ENCODE peak calls at places on chromosomes 3 and 15, in eight cellular contexts. C, U, N, V, I, T, E and A are unnamed samples.

GRCh38 chr3:143158549-143158988 is 39.0 kb downstream of the CHST2 start:
- DNase-seq in C (no peak), E (no peak), I (peak; percentile 37), N (no peak), T (no peak), U (no peak), V (no peak), A (peak; percentile 53)

GRCh38 chr3:41164776-41165175 is 34.5 kb upstream of the CTNNB1 start:
- DNase-seq in N (no peak), E (no peak), V (no peak), I (no peak), U (no peak), T (no peak), C (no peak), A (no peak)

GRCh38 chr3:180332608-180333007 is 269.4 kb upstream of the TTC14 start:
- DNase-seq in T (no peak), V (no peak), C (no peak), U (no peak), E (no peak), N (no peak), I (no peak), A (no peak)

GRCh38 chr3:100429187-100429586 is 27.8 kb downstream of the LNP1 start:
- DNase-seq in N (no peak), T (no peak), I (no peak), C (no peak), E (no peak), U (no peak), V (no peak), A (no peak)

GRCh38 chr3:194346621-194347020 is 4.5 kb downstream of the CPN2 start:
- DNase-seq in T (no peak), U (no peak), V (no peak), E (no peak), N (no peak), C (no peak), I (no peak), A (no peak)

GRCh38 chr15:85693277-85693676 is 101.4 kb downstream of the KLHL25 start:
- DNase-seq in I (no peak), E (no peak), N (no peak), U (no peak), C (no peak), V (no peak), T (no peak), A (no peak)

GRCh38 chr15:50134524-50135024 is 15.5 kb upstream of the ATP8B4 start:
- DNase-seq in U (no peak), T (no peak), N (no peak), C (no peak), E (no peak), I (no peak), V (peak; percentile 13), A (no peak)

GRCh38 chr3:159380891-159381290 is 579.0 kb downstream of the MFSD1 start:
- DNase-seq in V (peak; percentile 24), T (no peak), N (no peak), I (no peak), E (no peak), C (no peak), U (no peak), A (no peak)

GRCh38 chr3:148727242-148727641 is 29.5 kb downstream of the AGTR1 start:
- DNase-seq in E (no peak), N (no peak), C (peak; percentile 49), V (no peak), I (no peak), T (peak; percentile 77), U (no peak), A (peak; percentile 13)

DNA sequence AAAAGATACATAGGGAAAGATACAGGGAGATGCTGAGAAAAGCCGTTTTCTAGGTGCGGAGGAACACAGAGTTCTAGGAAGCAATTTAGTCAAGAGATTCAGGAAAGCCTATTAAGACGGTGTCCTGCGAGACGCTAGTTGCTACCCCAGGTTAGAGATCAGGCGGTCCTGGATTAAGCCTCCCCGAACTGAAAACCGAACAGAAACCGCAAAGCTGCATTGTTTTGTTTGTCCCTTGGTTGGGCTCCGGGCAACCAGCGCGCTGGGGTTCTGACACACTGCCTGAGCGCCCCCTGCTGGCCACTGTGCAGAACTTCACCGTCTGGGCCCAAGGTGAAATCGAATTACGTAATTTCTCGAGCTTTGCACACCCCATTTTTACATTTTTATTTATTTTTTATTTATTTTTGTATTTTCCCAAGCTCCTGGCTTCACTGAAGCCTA is 37.3 kb upstream of the NDUFB4 start:
- DNase-seq in V (peak; percentile 91), E (peak; percentile 77), I (peak; percentile 46), U (peak; percentile 91), T (peak; percentile 95), N (peak; percentile 94), C (peak; percentile 76), A (peak; percentile 66)
- TF ChIP-seq CTCF in V (peak; percentile 91), E (peak; percentile 92), I (peak; percentile 94), U (peak; percentile 93), T (peak; percentile 97), N (peak; percentile 96), C (peak; percentile 92), A (peak; percentile 92)

DNA sequence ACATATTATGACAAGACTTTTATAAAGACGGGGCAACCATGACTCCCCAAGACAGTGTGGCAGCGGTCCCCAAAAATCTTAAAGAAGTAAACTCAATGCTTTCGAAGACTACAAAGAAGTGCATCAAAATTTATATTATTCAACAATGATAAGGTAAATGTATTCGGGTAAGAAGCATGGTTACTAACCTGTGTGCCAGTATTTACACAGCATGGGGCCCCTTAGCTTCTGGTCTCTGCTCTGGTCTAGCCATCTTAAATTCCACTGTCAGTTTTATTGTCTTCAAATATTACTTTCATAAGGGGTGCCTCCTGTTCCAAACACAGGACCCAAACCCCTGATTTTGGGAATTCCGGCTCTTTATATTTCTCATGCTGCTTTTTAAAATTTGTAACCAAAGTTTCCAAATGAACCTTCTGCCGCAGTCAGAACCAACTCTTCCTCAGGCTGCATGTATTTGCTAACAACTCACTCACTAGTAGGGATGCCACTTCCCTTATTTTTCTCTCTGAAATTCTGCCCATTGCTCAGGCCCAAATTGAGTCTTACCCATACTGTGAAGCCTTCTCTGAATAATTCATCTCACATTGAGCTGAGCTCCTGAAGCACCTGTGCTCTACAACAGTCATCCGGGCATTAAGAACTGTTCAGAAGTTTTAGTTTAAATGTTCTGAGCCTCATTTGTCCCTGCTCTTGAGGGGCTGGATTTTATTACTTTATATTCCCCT is 1.2 kb downstream of the TTC23 start:
- DNase-seq in U (no peak), E (no peak), V (no peak), N (no peak), C (no peak), I (no peak), T (peak; percentile 13), A (no peak)
- H3K4me3 ChIP-seq in U (no peak overlapping the region), E (peak overlapping the region; percentile 0), V (peak overlapping the region; percentile 90), N (peak overlapping the region; percentile 88), C (peak overlapping the region; percentile 83), I (peak overlapping the region; percentile 67), T (peak overlapping the region; percentile 64), A (peak overlapping the region; percentile 17)

GRCh38 chr15:87610366-87610765 is 646.2 kb downstream of the NTRK3 start:
- DNase-seq in V (no peak), T (no peak), C (no peak), N (no peak), U (no peak), I (no peak), E (no peak), A (no peak)
- TF ChIP-seq CTCF in V (no peak), T (no peak), C (no peak), N (no peak), U (no peak), I (no peak), E (no peak), A (no peak)

DNA sequence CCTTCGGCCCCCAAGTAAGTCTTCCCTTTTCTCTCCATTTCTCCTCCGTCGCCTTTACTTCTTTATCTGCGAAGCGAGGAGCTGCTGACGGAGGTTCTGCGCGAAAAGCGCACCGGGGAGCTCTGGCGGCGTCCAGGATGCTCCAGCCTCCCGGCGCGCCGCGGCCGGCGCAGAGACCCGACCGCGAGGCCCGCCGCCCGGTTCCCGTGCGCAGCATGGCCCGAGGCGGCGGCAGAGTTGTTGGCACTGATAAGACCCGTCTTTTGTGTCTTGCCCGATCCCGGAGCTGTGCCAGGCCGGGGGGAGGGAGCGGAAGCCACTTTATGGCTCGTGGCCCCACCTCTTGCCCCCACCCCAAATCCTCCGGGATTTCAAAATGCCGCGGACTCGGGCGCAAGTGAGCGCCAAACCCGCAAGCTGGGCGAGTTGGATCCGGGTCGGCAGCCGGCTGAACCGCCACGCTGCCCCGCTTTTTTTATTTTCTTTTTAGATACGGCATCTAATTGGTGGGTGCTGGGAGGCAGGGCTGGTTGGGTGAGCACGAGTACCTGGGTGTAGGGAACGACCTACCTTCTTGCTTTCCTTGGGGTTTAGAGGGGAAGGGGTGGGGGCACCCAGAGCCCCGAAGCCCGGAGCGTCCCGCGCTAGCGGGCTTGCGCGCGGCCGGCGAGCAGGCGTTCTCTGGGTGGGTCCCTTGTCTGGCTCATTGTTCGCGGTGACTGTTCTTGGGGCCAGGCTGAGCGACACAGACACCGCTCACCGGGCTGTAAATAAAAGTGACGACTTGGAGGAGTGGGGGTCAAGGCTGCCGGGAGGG is 532.7 kb upstream of the SEMA6D start:
- DNase-seq in T (peak; percentile 66), E (no peak), I (no peak), V (no peak), C (no peak), U (no peak), N (no peak), A (no peak)
- H3K4me3 ChIP-seq in T (peak overlapping the region; percentile 66), E (peak overlapping the region; percentile 56), I (peak overlapping the region; percentile 35), V (peak overlapping the region; percentile 57), C (no peak overlapping the region), U (no peak overlapping the region), N (peak overlapping the region; percentile 51), A (no peak overlapping the region)

DNA sequence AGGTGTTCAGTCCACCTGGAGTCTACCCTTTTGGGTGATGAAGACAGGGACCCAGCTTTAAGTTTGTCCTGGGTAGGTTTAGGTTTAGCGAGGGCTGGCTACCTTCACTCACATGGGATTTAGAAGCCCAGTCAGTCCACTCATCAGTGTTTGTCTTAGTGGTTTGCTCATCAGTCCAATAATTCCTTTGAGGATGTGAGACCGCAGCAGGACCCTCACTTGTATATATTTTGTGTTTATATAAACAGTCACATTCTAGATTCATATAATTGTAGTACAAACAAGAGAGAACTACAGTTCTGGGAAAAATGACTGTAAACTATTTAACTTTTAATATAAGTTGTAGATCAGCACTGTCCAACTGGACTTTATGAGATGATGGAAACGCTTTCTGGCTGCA is 18.2 kb downstream of the EFCC1 start:
- DNase-seq in E (no peak), V (no peak), I (no peak), U (no peak), C (no peak), T (no peak), N (no peak), A (no peak)
- TF ChIP-seq CTCF in E (no peak), V (no peak), I (no peak), U (no peak), C (no peak), T (no peak), N (no peak), A (no peak)